ENCODE peak calls at places on chromosomes 16 and 17, in four cellular contexts. One of them, this sample, is unnamed.

GRCh38 chr17:77729587-77729986 is 228.9 kb upstream of the TNRC6C start:
- DNase-seq in GM12891: no peak
- DNase-seq in GM12878: no peak
- DNase-seq in K562: no peak
- DNase-seq in this sample: no peak

GRCh38 chr17:81814748-81815645 is 11.0 kb downstream of the GCGR start:
- DNase-seq in GM12891: no peak
- DNase-seq in GM12878: no peak
- DNase-seq in K562: no peak
- DNase-seq in this sample: no peak

GRCh38 chr16:14180431-14181059 is 109.4 kb downstream of the MRTFB start:
- DNase-seq in GM12891: no peak
- DNase-seq in GM12878: no peak
- DNase-seq in K562: no peak
- DNase-seq in this sample: no peak

GRCh38 chr17:80663783-80664206 is 119.2 kb downstream of the RPTOR start:
- DNase-seq in GM12891: no peak
- DNase-seq in GM12878: no peak
- DNase-seq in K562: peak; percentile 32
- DNase-seq in this sample: no peak

GRCh38 chr16:9297437-9298113 is 206.1 kb downstream of the HAPSTR1 start:
- DNase-seq in GM12891: no peak
- DNase-seq in GM12878: no peak
- DNase-seq in K562: peak; percentile 57
- DNase-seq in this sample: no peak

GRCh38 chr17:21041753-21042433 is 918 bp downstream of the USP22 start:
- DNase-seq in GM12891: peak; percentile 39
- DNase-seq in GM12878: no peak
- DNase-seq in K562: peak; percentile 85
- DNase-seq in this sample: peak; percentile 81

GRCh38 chr17:65629234-65629690 is 67.8 kb upstream of the AXIN2 start:
- DNase-seq in GM12891: no peak
- DNase-seq in GM12878: no peak
- DNase-seq in K562: no peak
- DNase-seq in this sample: no peak

GRCh38 chr16:17358846-17359245 is 111.9 kb downstream of the XYLT1 start:
- DNase-seq in GM12891: no peak
- DNase-seq in GM12878: no peak
- DNase-seq in K562: no peak
- DNase-seq in this sample: no peak

GRCh38 chr16:89371386-89371785 is 119.0 kb downstream of the ANKRD11 start:
- DNase-seq in GM12891: no peak
- DNase-seq in GM12878: no peak
- DNase-seq in K562: no peak
- DNase-seq in this sample: no peak

GRCh38 chr16:52912565-52913173 is 140.0 kb downstream of the CHD9NB start:
- DNase-seq in GM12891: peak; percentile 12
- DNase-seq in GM12878: peak; percentile 11
- DNase-seq in K562: peak; percentile 48
- DNase-seq in this sample: peak; percentile 14

GRCh38 chr16:88804552-88805339 is 1.2 kb downstream of the CDT1 start:
- DNase-seq in GM12891: peak; percentile 72
- DNase-seq in GM12878: no peak
- DNase-seq in K562: peak; percentile 53
- DNase-seq in this sample: no peak

GRCh38 chr17:2906907-2907306 is 110.7 kb downstream of the RAP1GAP2 start:
- DNase-seq in GM12891: no peak
- DNase-seq in GM12878: no peak
- DNase-seq in K562: peak; percentile 34
- DNase-seq in this sample: no peak

GRCh38 chr17:4908301-4908700 is 5.4 kb upstream of the CHRNE start:
- DNase-seq in GM12891: no peak
- DNase-seq in GM12878: no peak
- DNase-seq in K562: no peak
- DNase-seq in this sample: no peak

GRCh38 chr16:75789237-75789636 is 62.9 kb upstream of the CPHXL start:
- DNase-seq in GM12891: peak; percentile 30
- DNase-seq in GM12878: no peak
- DNase-seq in K562: peak; percentile 56
- DNase-seq in this sample: no peak

GRCh38 chr17:75348386-75349012 is 57.0 kb downstream of the GRB2 start:
- DNase-seq in GM12891: no peak
- DNase-seq in GM12878: no peak
- DNase-seq in K562: no peak
- DNase-seq in this sample: no peak

GRCh38 chr16:12637002-12637401 is 166.7 kb downstream of the CPPED1 start:
- DNase-seq in GM12891: no peak
- DNase-seq in GM12878: no peak
- DNase-seq in K562: no peak
- DNase-seq in this sample: no peak

GRCh38 chr16:53822936-53823529 is 119.1 kb downstream of the FTO start:
- DNase-seq in GM12891: no peak
- DNase-seq in GM12878: peak; percentile 19
- DNase-seq in K562: no peak
- DNase-seq in this sample: no peak

GRCh38 chr17:41446806-41447205 is 6.0 kb upstream of the KRT38 start:
- DNase-seq in GM12891: no peak
- DNase-seq in GM12878: no peak
- DNase-seq in K562: no peak
- DNase-seq in this sample: no peak

GRCh38 chr16:85610446-85611204 is 2.5 kb upstream of the GSE1 start:
- DNase-seq in GM12891: peak; percentile 84
- DNase-seq in GM12878: no peak
- DNase-seq in K562: peak; percentile 86
- DNase-seq in this sample: peak; percentile 67

DNA sequence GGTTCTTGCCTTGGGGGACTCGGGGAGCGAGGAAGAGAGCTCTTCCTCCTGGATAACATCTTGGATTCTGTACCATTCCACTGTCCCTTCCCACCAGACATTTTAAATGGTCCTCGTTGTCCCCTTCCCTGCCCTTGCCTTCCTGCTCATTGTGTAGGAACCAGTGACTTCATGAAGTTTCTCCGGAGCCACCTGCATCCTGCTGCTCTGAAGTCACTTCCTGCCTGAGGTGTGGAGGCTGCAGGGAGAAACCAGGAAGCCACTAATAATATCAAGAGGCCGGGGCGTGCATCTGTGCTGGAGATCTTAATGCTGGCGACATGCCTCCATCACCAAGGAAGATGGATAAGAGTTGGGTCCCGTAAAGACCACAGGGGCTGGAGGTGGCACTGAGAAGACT is 6.2 kb upstream of the SLC16A13 start:
- DNase-seq in GM12891: no peak
- DNase-seq in GM12878: no peak
- DNase-seq in K562: no peak
- DNase-seq in this sample: no peak
- TF ChIP-seq SPI1 in GM12891: no peak
- TF ChIP-seq SPI1 in GM12878: no peak
- TF ChIP-seq SPI1 in K562: no peak
- TF ChIP-seq SPI1 in this sample: no peak

DNA sequence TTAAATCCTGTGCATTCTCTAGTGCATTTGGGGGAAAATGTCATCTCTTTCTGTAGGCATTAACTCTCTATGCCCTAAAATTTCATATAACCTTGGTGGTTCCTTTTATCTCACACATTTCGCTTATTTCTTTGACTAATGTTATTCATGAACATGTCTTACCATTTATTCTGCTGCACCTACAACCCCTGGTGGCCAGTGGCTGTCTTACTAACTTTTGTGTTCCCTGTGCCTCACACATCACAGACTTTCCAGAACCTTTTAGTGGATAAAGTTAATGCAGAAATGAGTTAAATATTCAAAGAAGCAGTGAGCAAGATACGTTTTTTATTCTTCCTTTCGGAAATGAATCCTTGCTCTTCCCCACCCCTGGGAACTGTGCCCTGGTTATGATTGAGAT is 111.9 kb downstream of the CDH13 start:
- DNase-seq in GM12891: no peak
- DNase-seq in GM12878: no peak
- DNase-seq in K562: no peak
- DNase-seq in this sample: no peak
- TF ChIP-seq SPI1 in GM12891: no peak
- TF ChIP-seq SPI1 in GM12878: no peak
- TF ChIP-seq SPI1 in K562: no peak
- TF ChIP-seq SPI1 in this sample: no peak

GRCh38 chr16:57677622-57678369 is 9.7 kb downstream of the ADGRG3 start:
- DNase-seq in GM12891: no peak
- DNase-seq in GM12878: no peak
- DNase-seq in K562: no peak
- DNase-seq in this sample: no peak

GRCh38 chr16:57676624-57677085 is 8.5 kb downstream of the ADGRG3 start:
- DNase-seq in GM12891: no peak
- DNase-seq in GM12878: no peak
- DNase-seq in K562: no peak
- DNase-seq in this sample: no peak

GRCh38 chr16:57672824-57673223 is 4.7 kb downstream of the ADGRG3 start:
- DNase-seq in GM12891: no peak
- DNase-seq in GM12878: no peak
- DNase-seq in K562: no peak
- DNase-seq in this sample: no peak

GRCh38 chr16:57679016-57679415 is 10.9 kb downstream of the ADGRG3 start:
- DNase-seq in GM12891: no peak
- DNase-seq in GM12878: no peak
- DNase-seq in K562: no peak
- DNase-seq in this sample: no peak

GRCh38 chr16:57675752-57676623 is 7.9 kb downstream of the ADGRG3 start:
- DNase-seq in GM12891: no peak
- DNase-seq in GM12878: no peak
- DNase-seq in K562: peak; percentile 71
- DNase-seq in this sample: peak; percentile 76
- TF ChIP-seq SPI1 in GM12891: no peak
- TF ChIP-seq SPI1 in GM12878: no peak
- TF ChIP-seq SPI1 in K562: no peak
- TF ChIP-seq SPI1 in this sample: no peak

GRCh38 chr16:71501562-71501961 is 12.4 kb upstream of the ZNF19 start:
- DNase-seq in GM12891: no peak
- DNase-seq in GM12878: no peak
- DNase-seq in K562: no peak
- DNase-seq in this sample: no peak
- TF ChIP-seq SPI1 in GM12891: no peak
- TF ChIP-seq SPI1 in GM12878: no peak
- TF ChIP-seq SPI1 in K562: no peak
- TF ChIP-seq SPI1 in this sample: no peak

DNA sequence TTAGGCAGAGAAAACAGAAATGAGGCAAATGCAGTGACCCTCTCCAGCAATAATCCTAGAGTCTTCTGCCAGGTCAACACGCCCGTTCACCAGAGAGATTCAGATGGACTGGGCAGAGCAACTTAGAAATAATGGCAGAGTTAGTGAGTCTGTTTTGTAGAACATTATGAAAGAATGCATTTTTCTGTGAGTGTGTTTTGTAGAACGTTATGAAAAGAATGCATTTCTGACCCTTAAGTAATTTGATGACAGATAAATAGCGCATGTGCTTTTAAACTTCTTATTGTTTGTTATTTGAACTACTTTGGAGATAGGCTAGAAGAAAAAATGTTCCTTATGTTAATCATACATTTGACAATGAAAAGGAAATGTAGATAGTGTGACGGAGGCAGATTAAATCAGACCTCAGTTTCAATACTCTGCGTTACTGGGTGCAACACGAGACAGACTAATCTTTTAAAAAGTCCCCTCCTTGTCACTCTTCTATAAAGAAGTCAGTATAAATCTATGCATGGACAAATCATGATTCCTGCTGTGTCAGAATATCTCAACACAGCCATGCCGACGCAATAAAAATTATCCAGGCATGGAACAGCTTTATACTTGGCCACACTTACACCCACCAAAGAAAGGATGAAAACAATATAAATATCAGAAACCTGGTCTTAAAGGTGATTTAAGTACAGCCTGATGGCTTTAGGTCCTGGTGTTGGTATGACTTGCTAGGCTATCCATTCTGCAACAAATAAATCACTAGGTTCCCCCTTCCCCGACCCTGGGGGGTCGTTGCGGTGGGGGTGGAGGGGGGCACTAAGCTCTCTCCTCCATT is 47.8 kb downstream of the MARCHF10 start:
- DNase-seq in GM12891: no peak
- DNase-seq in GM12878: no peak
- DNase-seq in K562: no peak
- DNase-seq in this sample: no peak
- TF ChIP-seq SPI1 in GM12891: no peak
- TF ChIP-seq SPI1 in GM12878: no peak
- TF ChIP-seq SPI1 in K562: no peak
- TF ChIP-seq SPI1 in this sample: no peak

GRCh38 chr17:40024901-40025300 is 9.7 kb downstream of the CSF3 start:
- DNase-seq in GM12891: no peak
- DNase-seq in GM12878: no peak
- DNase-seq in K562: no peak
- DNase-seq in this sample: no peak
- TF ChIP-seq SPI1 in GM12891: no peak
- TF ChIP-seq SPI1 in GM12878: no peak
- TF ChIP-seq SPI1 in K562: no peak
- TF ChIP-seq SPI1 in this sample: no peak

GRCh38 chr17:45748911-45749310 is 35.2 kb upstream of the CRHR1 start:
- DNase-seq in GM12891: no peak
- DNase-seq in GM12878: no peak
- DNase-seq in K562: no peak
- DNase-seq in this sample: no peak

GRCh38 chr17:45747907-45748306 is 36.2 kb upstream of the CRHR1 start:
- DNase-seq in GM12891: no peak
- DNase-seq in GM12878: no peak
- DNase-seq in K562: no peak
- DNase-seq in this sample: no peak

GRCh38 chr17:45743626-45744326 is 40.3 kb upstream of the CRHR1 start:
- DNase-seq in GM12891: no peak
- DNase-seq in GM12878: no peak
- DNase-seq in K562: no peak
- DNase-seq in this sample: no peak

GRCh38 chr17:45742251-45742650 is 41.9 kb upstream of the CRHR1 start:
- DNase-seq in GM12891: no peak
- DNase-seq in GM12878: no peak
- DNase-seq in K562: no peak
- DNase-seq in this sample: no peak

GRCh38 chr17:45745843-45746494 is 38.2 kb upstream of the CRHR1 start:
- DNase-seq in GM12891: no peak
- DNase-seq in GM12878: no peak
- DNase-seq in K562: no peak
- DNase-seq in this sample: no peak
- TF ChIP-seq SPI1 in GM12891: no peak
- TF ChIP-seq SPI1 in GM12878: no peak
- TF ChIP-seq SPI1 in K562: no peak
- TF ChIP-seq SPI1 in this sample: no peak

GRCh38 chr16:66359811-66360608 is 6.5 kb upstream of the CDH5 start:
- DNase-seq in GM12891: no peak
- DNase-seq in GM12878: no peak
- DNase-seq in K562: no peak
- DNase-seq in this sample: no peak
- TF ChIP-seq SPI1 in GM12891: no peak
- TF ChIP-seq SPI1 in GM12878: no peak
- TF ChIP-seq SPI1 in K562: no peak
- TF ChIP-seq SPI1 in this sample: no peak

GRCh38 chr17:18064053-18064452 is 23.7 kb upstream of the DRG2 start:
- DNase-seq in GM12891: no peak
- DNase-seq in GM12878: no peak
- DNase-seq in K562: no peak
- DNase-seq in this sample: no peak
- TF ChIP-seq SPI1 in GM12891: no peak
- TF ChIP-seq SPI1 in GM12878: no peak
- TF ChIP-seq SPI1 in K562: no peak
- TF ChIP-seq SPI1 in this sample: no peak